ENCODE peak calls at places on chromosome 15, in ten cellular contexts. N is neural crest cell, S is hepatocyte, A is GM10248, I is stomach, R is Calu3, V is dorsolateral prefrontal cortex, F is B cell, Y is AG10803, D is A673. G is an unnamed sample.

GRCh38 chr15:70094690-70095311 is 2.9 kb downstream of the TLE3 start:
- DNase-seq in Y (no peak), F (no peak), V (no peak), R (no peak), I (no peak), A (no peak), S (peak), N (no peak), D (peak), G (no peak)

GRCh38 chr15:51735211-51735610 is 2.2 kb downstream of the LYSMD2 start:
- DNase-seq in Y (no peak), V (no peak), R (no peak), I (no peak), S (no peak), F (no peak), D (no peak), A (no peak), N (no peak), G (no peak)

GRCh38 chr15:29455530-29455929 is 185.9 kb upstream of the NSMCE3 start:
- DNase-seq in S (no peak), N (no peak), V (no peak), I (no peak), F (no peak), R (no peak), A (no peak), D (no peak), Y (no peak), G (no peak)

GRCh38 chr15:80844011-80844732 is 65.0 kb downstream of the CEMIP start:
- DNase-seq in A (no peak), Y (peak), S (no peak), R (peak), F (no peak), D (no peak), I (no peak), N (no peak), V (no peak), G (no peak)

GRCh38 chr15:39279331-39279730 is 301.5 kb upstream of the THBS1 start:
- DNase-seq in D (no peak), N (no peak), F (no peak), R (no peak), A (no peak), S (no peak), I (no peak), Y (peak), V (no peak), G (no peak)

GRCh38 chr15:38474155-38474757 is 20.3 kb downstream of the FAM98B start:
- DNase-seq in D (peak), V (no peak), R (peak), S (peak), Y (peak), I (no peak), F (peak), N (no peak), A (peak), G (no peak)

GRCh38 chr15:63023351-63023945 is 19.1 kb upstream of the TPM1 start:
- DNase-seq in Y (peak), D (no peak), F (no peak), N (no peak), I (no peak), S (no peak), V (no peak), R (no peak), A (no peak), G (no peak)

GRCh38 chr15:70556376-70556775 is 207.0 kb downstream of the UACA start:
- DNase-seq in R (no peak), A (no peak), S (no peak), I (peak), D (no peak), Y (no peak), N (no peak), F (no peak), V (no peak), G (no peak)

GRCh38 chr15:41407341-41407740 is 5.0 kb upstream of the NDUFAF1 start:
- DNase-seq in S (no peak), D (no peak), A (no peak), F (no peak), V (no peak), R (no peak), Y (no peak), N (no peak), I (no peak), G (no peak)

GRCh38 chr15:43187544-43188155 is 2.4 kb downstream of the CCNDBP1 start:
- DNase-seq in N (no peak), R (no peak), I (no peak), V (no peak), Y (peak), D (peak), A (no peak), F (no peak), S (peak), G (no peak)

GRCh38 chr15:39088186-39088585 is 492.7 kb upstream of the THBS1 start:
- DNase-seq in V (no peak), S (no peak), R (no peak), I (no peak), Y (peak), F (no peak), A (no peak), D (no peak), N (no peak), G (no peak)

GRCh38 chr15:64681424-64682024 is 93.9 kb downstream of the RBPMS2 start:
- DNase-seq in A (peak), Y (peak), S (peak), I (peak), R (peak), D (peak), N (peak), V (no peak), F (no peak), G (peak)

GRCh38 chr15:51266548-51266947 is 71.8 kb downstream of the CYP19A1 start:
- DNase-seq in I (no peak), A (no peak), N (no peak), D (no peak), R (no peak), Y (peak), S (no peak), V (no peak), F (no peak), G (no peak)

GRCh38 chr15:47933865-47934264 is 186.9 kb upstream of the SLC24A5 start:
- DNase-seq in Y (no peak), N (no peak), F (no peak), V (no peak), R (no peak), I (no peak), D (no peak), A (no peak), S (no peak), G (no peak)

GRCh38 chr15:93244691-93245615 is 155.9 kb upstream of the RGMA start:
- DNase-seq in N (no peak), V (no peak), S (no peak), I (no peak), F (no peak), A (no peak), D (no peak), R (no peak), Y (no peak), G (no peak)

GRCh38 chr15:93239993-93240392 is 151.0 kb upstream of the RGMA start:
- DNase-seq in R (no peak), F (no peak), I (no peak), N (no peak), S (no peak), V (no peak), A (no peak), Y (no peak), D (no peak), G (no peak)

GRCh38 chr15:93243573-93243972 is 154.6 kb upstream of the RGMA start:
- DNase-seq in S (no peak), V (no peak), R (no peak), I (no peak), Y (no peak), N (no peak), D (no peak), F (no peak), A (no peak), G (no peak)

GRCh38 chr15:93239591-93239990 is 150.6 kb upstream of the RGMA start:
- DNase-seq in D (no peak), Y (no peak), A (no peak), N (no peak), F (no peak), V (no peak), S (no peak), R (no peak), I (no peak), G (no peak)

GRCh38 chr15:93241696-93242585 is 152.9 kb upstream of the RGMA start:
- DNase-seq in S (no peak), D (no peak), V (no peak), Y (no peak), N (no peak), A (no peak), R (no peak), F (no peak), I (no peak), G (no peak)
- TF ChIP-seq CTCF in S (no peak), D (no peak), V (no peak), Y (no peak), N (no peak), A (no peak), R (no peak), F (no peak), I (no peak), G (no peak)

GRCh38 chr15:88661766-88662556 is 23.1 kb downstream of the ISG20 start:
- DNase-seq in A (no peak), F (no peak), D (no peak), I (no peak), Y (peak), R (no peak), V (no peak), S (no peak), N (no peak), G (no peak)

GRCh38 chr15:88658972-88659931 is 20.4 kb downstream of the ISG20 start:
- DNase-seq in Y (peak), S (no peak), F (no peak), D (no peak), A (no peak), V (no peak), I (peak), N (no peak), R (peak), G (no peak)

GRCh38 chr15:88663216-88663615 is 24.4 kb downstream of the ISG20 start:
- DNase-seq in N (no peak), D (no peak), A (no peak), S (no peak), V (no peak), Y (peak), F (no peak), R (no peak), I (peak), G (no peak)

GRCh38 chr15:88661041-88661765 is 22.4 kb downstream of the ISG20 start:
- DNase-seq in A (no peak), D (no peak), I (no peak), Y (peak), V (no peak), F (no peak), N (no peak), R (no peak), S (no peak), G (no peak)

DNA sequence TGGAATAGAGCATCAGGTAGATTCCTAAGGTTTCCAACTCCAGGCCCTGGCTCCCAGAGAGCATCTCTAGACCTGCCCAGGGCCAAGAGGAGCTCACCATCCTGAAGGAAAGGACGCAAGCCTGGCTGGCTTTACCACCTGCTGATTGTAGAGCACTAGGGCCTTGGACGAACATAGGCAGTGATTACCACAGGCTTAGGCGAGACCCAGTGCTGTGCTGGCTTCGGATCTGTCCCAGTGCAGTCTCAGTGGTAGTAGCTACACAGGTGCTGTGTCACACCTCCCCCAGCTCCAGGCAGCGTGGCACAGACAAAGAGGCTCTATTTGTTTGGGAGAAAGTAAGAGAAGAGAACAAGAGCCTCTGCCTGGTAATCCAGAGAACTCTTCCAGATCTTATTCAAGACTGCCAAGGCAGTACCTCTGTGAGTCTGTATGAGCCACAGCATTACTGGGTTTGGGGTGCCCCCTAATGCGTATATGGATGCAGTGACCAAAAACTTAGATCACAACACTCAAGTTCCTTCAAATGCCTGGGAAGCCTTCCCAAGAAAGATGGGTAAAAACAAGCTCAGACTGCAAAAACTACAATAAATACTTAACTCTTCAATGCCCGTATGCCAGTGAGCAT is 25.4 kb downstream of the ISG20 start:
- DNase-seq in R (peak), F (peak), Y (no peak), I (peak), N (no peak), S (no peak), V (no peak), A (no peak), D (no peak), G (no peak)
- TF ChIP-seq CTCF in R (peak), F (peak), Y (no peak), I (peak), N (no peak), S (no peak), V (peak), A (peak), D (no peak), G (no peak)

GRCh38 chr15:91908401-91908800 is 54.9 kb downstream of the SLCO3A1 start:
- DNase-seq in I (no peak), S (no peak), Y (peak), D (no peak), N (no peak), F (no peak), A (no peak), R (no peak), V (no peak), G (no peak)

GRCh38 chr15:91909111-91909510 is 55.6 kb downstream of the SLCO3A1 start:
- DNase-seq in F (no peak), S (no peak), N (no peak), V (no peak), Y (no peak), R (no peak), I (no peak), D (no peak), A (no peak), G (no peak)

GRCh38 chr15:91911878-91912277 is 58.4 kb downstream of the SLCO3A1 start:
- DNase-seq in I (no peak), A (no peak), R (no peak), D (no peak), V (no peak), S (no peak), Y (no peak), N (no peak), F (no peak), G (no peak)

GRCh38 chr15:91912336-91912735 is 58.8 kb downstream of the SLCO3A1 start:
- DNase-seq in F (no peak), I (no peak), R (no peak), S (no peak), N (no peak), D (no peak), V (no peak), Y (no peak), A (no peak), G (no peak)

DNA sequence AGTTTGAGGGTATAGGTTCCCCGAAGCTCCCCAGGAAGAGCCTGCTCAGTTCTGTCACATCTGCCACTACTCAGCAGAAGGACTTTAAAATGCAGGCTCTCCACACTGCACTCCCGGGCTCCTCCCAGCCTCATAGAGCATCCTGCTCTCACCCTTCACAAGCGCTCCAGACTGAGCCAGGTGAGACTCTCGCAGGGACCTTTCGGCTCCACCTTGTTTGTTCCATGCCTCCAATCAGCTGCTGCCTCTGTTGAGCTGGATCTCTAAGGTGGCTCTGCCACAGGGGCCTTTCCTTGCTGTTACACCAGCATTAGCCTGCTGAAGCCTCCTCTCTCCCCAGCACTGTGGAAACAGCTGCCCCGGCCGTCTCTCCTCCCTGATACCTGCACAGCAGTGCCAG is 56.1 kb downstream of the SLCO3A1 start:
- DNase-seq in Y (no peak), A (no peak), I (no peak), D (no peak), S (no peak), N (no peak), R (no peak), F (no peak), V (no peak), G (no peak)
- TF ChIP-seq CTCF in Y (no peak), A (no peak), I (no peak), D (no peak), S (no peak), N (no peak), R (no peak), F (no peak), V (no peak), G (no peak)

GRCh38 chr15:28058082-28058481 is 41.0 kb downstream of the OCA2 start:
- DNase-seq in S (no peak), Y (no peak), N (no peak), A (no peak), V (no peak), D (no peak), F (no peak), R (no peak), I (no peak), G (no peak)
- TF ChIP-seq CTCF in S (no peak), Y (no peak), N (no peak), A (no peak), V (no peak), D (no peak), F (no peak), R (no peak), I (no peak), G (no peak)

GRCh38 chr15:50151468-50151867 is 30.5 kb upstream of the SLC27A2 start:
- DNase-seq in R (no peak), A (no peak), S (no peak), I (no peak), D (no peak), N (no peak), F (no peak), V (no peak), Y (no peak), G (no peak)
- TF ChIP-seq CTCF in R (no peak), A (no peak), S (no peak), I (no peak), D (no peak), N (no peak), F (no peak), V (no peak), Y (no peak), G (no peak)

DNA sequence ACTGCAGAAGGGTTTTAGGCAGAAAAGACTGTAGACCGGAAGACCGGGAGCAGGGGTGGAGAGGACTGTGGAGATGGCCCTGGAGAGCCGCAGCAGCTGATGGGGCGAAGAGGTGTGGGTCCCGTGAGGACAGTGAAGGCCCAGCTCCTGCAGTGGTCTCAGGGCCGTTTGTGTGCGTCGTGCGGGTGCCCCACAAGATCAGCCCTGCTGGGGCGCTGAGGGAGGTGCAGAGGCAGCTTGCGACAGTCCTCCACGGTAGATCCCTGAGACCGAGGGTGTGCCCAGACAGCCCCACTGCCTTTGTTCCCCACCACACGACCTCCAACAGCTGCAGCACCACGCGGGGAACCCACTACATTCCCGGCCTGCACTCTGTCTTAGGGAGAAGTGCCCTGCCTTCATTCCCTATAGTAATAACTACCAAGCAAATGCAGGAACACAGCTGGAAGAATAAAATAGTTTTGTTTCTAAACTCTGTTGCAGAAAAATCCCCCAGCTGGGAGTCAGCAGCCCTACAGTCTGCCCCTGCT is 19.0 kb upstream of the CRABP1 start:
- DNase-seq in V (no peak), N (no peak), D (no peak), R (no peak), I (no peak), F (no peak), Y (no peak), A (no peak), S (no peak), G (no peak)
- TF ChIP-seq CTCF in V (no peak), N (no peak), D (no peak), R (no peak), I (no peak), F (no peak), Y (no peak), A (no peak), S (no peak), G (no peak)

DNA sequence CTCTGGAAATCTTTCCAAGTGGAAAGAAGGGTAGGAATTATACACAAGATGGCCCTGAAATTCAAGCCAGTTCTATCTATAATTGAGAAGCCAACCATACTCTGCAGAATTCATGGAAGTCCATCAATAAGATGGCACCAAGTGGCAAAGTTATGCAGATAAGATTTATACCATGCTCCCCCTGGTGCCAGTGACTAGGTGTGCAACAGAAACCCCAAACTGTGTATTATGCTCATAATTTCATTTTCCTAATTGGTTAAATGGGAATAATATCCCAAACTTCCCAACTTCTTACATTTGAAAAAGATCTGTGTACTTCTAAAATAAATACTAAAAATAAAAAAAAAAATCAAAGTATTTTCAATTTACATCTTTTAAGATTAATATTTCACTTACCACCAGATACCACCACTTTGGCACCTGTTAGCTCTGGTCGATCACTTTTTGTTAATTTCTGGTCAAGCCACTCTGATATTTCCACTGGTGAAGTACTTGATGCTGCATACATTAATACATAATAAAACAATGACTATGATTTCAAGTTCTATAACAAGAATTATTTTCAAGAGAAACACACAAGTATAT is 25.9 kb downstream of the ETFA start:
- DNase-seq in Y (peak), S (no peak), N (no peak), V (no peak), F (no peak), D (peak), R (peak), I (no peak), A (no peak), G (no peak)
- TF ChIP-seq CTCF in Y (peak), S (peak), N (peak), V (peak), F (peak), D (peak), R (peak), I (peak), A (peak), G (peak)